ENCODE peak calls at places on chromosome 13, in eight cellular contexts. R is progenitor cell of endocrine pancreas, X is H9, N is psoas muscle, V is WTC11, K is tibial artery, B is nephron progenitor cell, E is fibroblast of mammary gland. Z is an unnamed sample.

GRCh38 chr13:41588899-41589298 is 131.5 kb downstream of the RGCC start:
- DNase-seq in R (no peak), X (no peak), N (no peak), V (no peak), K (no peak), B (no peak), E (peak), Z (no peak)

GRCh38 chr13:31242935-31243334 is 43.2 kb downstream of the B3GLCT start:
- DNase-seq in R (no peak), X (no peak), N (no peak), V (no peak), K (no peak), B (no peak), E (peak), Z (no peak)

GRCh38 chr13:47841131-47841530 is 159.9 kb downstream of the SUCLA2 start:
- DNase-seq in R (no peak), X (no peak), N (no peak), V (no peak), K (no peak), B (no peak), E (no peak), Z (no peak)

GRCh38 chr13:40648040-40648439 is 18.4 kb downstream of the FOXO1 start:
- DNase-seq in R (no peak), X (no peak), N (no peak), V (no peak), K (no peak), B (no peak), E (no peak), Z (no peak)

GRCh38 chr13:80497439-80497838 is 156.5 kb upstream of the SPRY2 start:
- DNase-seq in R (no peak), X (no peak), N (no peak), V (no peak), K (no peak), B (no peak), E (no peak), Z (no peak)

GRCh38 chr13:31236211-31236786 is 36.5 kb downstream of the B3GLCT start:
- DNase-seq in R (no peak), X (no peak), N (no peak), V (no peak), K (no peak), B (no peak), E (peak), Z (no peak)

GRCh38 chr13:30126903-30127428 is 180.4 kb downstream of the KATNAL1 start:
- DNase-seq in R (no peak), X (no peak), N (no peak), V (no peak), K (no peak), B (no peak), E (peak), Z (no peak)

GRCh38 chr13:25692156-25692555 is 320.4 kb downstream of the ATP8A2 start:
- DNase-seq in R (no peak), X (peak), N (no peak), V (no peak), K (no peak), B (peak), E (no peak), Z (peak)

GRCh38 chr13:21458457-21458815 is 667 bp downstream of the ZDHHC20 start:
- DNase-seq in R (peak), X (peak), N (peak), V (peak), K (no peak), B (peak), E (no peak), Z (peak)

DNA sequence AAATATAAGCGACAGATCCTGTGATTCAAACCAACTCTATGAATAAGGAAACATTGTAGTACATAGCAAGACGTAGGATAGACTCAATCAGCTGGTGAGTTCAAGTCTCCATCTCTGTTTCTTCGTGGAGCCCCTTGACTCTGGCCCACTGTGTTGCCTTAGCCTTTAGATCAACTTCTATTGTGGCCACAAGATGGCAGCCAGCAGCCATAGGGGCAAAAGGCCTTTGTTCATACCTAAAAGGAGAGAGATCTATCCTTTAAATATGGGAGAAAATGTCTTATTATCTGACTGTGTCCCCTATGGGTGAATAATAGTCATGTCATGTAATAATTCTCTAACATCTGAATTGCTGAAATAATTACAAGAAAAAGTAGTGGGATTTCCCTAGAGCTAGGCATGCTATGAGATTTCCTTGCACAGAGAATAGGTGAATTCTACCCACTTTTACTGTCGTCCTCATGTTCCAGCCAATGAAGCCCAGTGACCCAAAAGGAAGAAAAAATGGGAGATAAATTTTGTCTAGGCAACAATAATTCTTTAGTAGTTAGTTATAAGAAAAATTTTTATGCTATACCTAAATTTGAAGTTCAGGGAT is 129.4 kb downstream of the PCDH20 start:
- DNase-seq in R (no peak), X (peak), N (no peak), V (peak), K (no peak), B (no peak), E (no peak), Z (peak)
- TF ChIP-seq CTCF in R (peak), X (peak), N (no peak), V (no peak), K (no peak), B (peak), E (no peak), Z (peak)

GRCh38 chr13:43684947-43685725 is 101.6 kb downstream of the ENOX1 start:
- DNase-seq in R (no peak), X (no peak), N (no peak), V (no peak), K (no peak), B (no peak), E (no peak), Z (no peak)
- TF ChIP-seq CTCF in R (no peak), X (no peak), N (no peak), V (no peak), K (no peak), B (no peak), E (no peak), Z (no peak)

DNA sequence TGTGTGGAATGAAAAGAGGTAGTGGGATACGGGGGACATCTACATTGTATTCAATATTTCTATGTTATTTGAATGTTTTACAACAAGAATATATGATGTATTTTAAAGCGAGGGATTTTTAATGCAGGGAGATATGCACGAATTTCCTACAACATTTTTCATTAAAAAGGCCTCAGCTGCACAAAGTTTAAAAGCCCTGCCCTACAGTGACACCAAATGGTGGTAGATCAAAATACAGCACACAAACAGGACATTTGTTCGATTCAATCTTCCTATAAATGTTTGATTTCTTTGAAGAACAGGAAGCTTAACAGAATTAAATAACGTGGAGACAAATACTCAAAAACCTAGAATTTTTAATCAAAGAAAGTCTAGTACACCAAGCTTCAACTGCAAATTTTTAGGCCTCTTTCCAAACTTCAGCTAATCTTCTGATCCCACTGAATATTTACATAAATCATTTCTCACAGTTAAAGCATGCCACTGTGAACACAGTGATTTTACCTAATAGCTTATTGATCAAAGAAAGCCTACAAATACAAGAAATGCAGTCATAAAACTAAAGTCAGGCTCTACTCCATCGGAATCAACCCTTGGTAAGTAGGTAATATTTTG is 257.2 kb downstream of the DIAPH3 start:
- DNase-seq in R (no peak), X (no peak), N (no peak), V (no peak), K (no peak), B (peak), E (peak), Z (no peak)
- TF ChIP-seq CTCF in R (peak), X (peak), N (peak), V (no peak), K (peak), B (peak), E (peak), Z (peak)

GRCh38 chr13:99203601-99204579 is 3.2 kb downstream of the UBAC2 start:
- DNase-seq in R (no peak), X (no peak), N (no peak), V (no peak), K (no peak), B (no peak), E (no peak), Z (no peak)

GRCh38 chr13:99197257-99197651 is 3.4 kb upstream of the UBAC2 start:
- DNase-seq in R (no peak), X (no peak), N (no peak), V (no peak), K (no peak), B (no peak), E (no peak), Z (no peak)

GRCh38 chr13:99198630-99199029 is 2.0 kb upstream of the UBAC2 start:
- DNase-seq in R (no peak), X (no peak), N (no peak), V (no peak), K (no peak), B (no peak), E (no peak), Z (no peak)

GRCh38 chr13:99199541-99200432 is 867 bp upstream of the UBAC2 start:
- DNase-seq in R (no peak), X (no peak), N (no peak), V (no peak), K (peak), B (no peak), E (peak), Z (no peak)

DNA sequence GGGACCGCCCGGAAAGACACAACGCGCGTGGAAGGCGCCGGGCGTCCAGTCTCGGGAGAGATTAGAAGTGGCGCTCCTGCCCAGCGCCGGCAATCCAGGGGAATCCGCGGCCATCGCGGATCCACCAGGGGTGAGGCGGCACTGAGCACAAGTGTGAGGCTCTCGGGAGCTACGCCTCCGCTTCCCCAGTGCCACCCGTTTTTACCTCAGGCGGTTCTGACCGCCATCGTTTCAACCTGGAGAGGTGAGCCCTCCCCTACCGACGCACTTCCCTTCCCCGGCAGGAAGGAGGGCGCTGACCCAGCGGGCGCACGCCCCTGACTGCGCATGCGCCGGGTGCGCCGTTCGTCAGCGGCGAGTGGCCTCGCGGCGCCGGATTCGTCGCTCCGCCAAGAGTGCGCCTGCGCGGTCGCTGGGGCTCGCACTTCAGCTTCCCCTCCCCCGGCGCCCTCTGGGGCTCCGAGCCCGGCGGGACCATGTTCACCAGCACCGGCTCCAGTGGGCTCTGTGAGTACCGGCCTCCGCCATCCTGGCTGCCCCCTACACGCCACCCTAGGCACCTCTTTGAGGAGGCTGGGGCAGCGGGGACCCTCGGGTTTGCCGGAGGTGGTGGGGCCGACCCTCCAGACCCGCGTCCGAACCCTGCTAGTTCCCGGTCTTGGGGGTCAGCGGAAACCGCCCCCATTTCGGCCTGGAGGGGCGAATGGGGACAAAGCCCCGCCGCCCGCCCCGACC is at the start of gene UBAC2:
- DNase-seq in R (peak), X (peak), N (peak), V (peak), K (peak), B (peak), E (peak), Z (peak)
- TF ChIP-seq CTCF in R (no peak), X (no peak), N (no peak), V (no peak), K (peak), B (no peak), E (no peak), Z (no peak)

Z was measured in glutamatergic neuron.